ENCODE peak calls at places on chromosome 21, in five cellular contexts. Z is CD8-positive, alpha-beta memory T cell; T is ovary; H is fibroblast of lung; A is thyroid gland. M is an unnamed sample.

GRCh38 chr21:35023396-35024070 is 25.6 kb downstream of the RUNX1 start:
- DNase-seq in Z (no peak), H (no peak), A (no peak), T (no peak), M (no peak)

GRCh38 chr21:45294509-45295291 is 7.0 kb upstream of the POFUT2 start:
- DNase-seq in Z (no peak), H (peak), T (peak), A (peak), M (no peak)

GRCh38 chr21:46284077-46284644 is 1.2 kb downstream of the MCM3AP start:
- DNase-seq in A (no peak), Z (no peak), T (no peak), H (no peak), M (no peak)

GRCh38 chr21:34886554-34887385 is 162.3 kb downstream of the RUNX1 start:
- DNase-seq in T (peak), A (no peak), Z (no peak), H (no peak), M (no peak)

GRCh38 chr21:35475768-35476167 is 426.7 kb upstream of the RUNX1 start:
- DNase-seq in A (no peak), H (peak), T (no peak), Z (no peak), M (no peak)

GRCh38 chr21:35811115-35811806 is 249.1 kb downstream of the SETD4 start:
- DNase-seq in Z (no peak), H (no peak), T (no peak), A (no peak), M (no peak)

GRCh38 chr21:21097425-21097824 is 99.2 kb downstream of the NCAM2 start:
- DNase-seq in A (no peak), Z (no peak), H (no peak), T (no peak), M (no peak)

GRCh38 chr21:45818276-45818903 is 163.2 kb upstream of the COL6A1 start:
- DNase-seq in T (no peak), A (no peak), Z (no peak), H (peak), M (no peak)

GRCh38 chr21:14900611-14901010 is 164.2 kb downstream of the NRIP1 start:
- DNase-seq in Z (no peak), T (no peak), A (no peak), H (peak), M (no peak)

GRCh38 chr21:46113497-46114176 is 15.7 kb downstream of the COL6A2 start:
- DNase-seq in T (peak), A (no peak), Z (no peak), H (no peak), M (no peak)

GRCh38 chr21:24150753-24151152 is 1456.5 kb downstream of the MRPL39 start:
- DNase-seq in Z (no peak), A (no peak), T (no peak), H (no peak), M (no peak)

GRCh38 chr21:34510148-34511142 is 1.6 kb downstream of the KCNE1 start:
- DNase-seq in Z (no peak), H (peak), T (no peak), A (peak), M (no peak)

GRCh38 chr21:45544449-45545235 is 2.4 kb upstream of the SLC19A1 start:
- DNase-seq in A (no peak), Z (no peak), T (peak), H (no peak), M (no peak)

GRCh38 chr21:15768045-15768601 is 38.3 kb downstream of the USP25 start:
- DNase-seq in H (peak), Z (no peak), T (no peak), A (no peak), M (no peak)

GRCh38 chr21:35508389-35508888 is 459.3 kb upstream of the RUNX1 start:
- DNase-seq in T (no peak), A (peak), H (peak), Z (no peak), M (no peak)

GRCh38 chr21:35635261-35635660 is 425.1 kb downstream of the SETD4 start:
- DNase-seq in Z (no peak), A (no peak), T (no peak), H (peak), M (no peak)

GRCh38 chr21:31220567-31220966 is 123.5 kb downstream of the TIAM1 start:
- DNase-seq in H (peak), Z (no peak), T (no peak), A (no peak), M (no peak)

GRCh38 chr21:31218830-31219608 is 125.0 kb downstream of the TIAM1 start:
- DNase-seq in H (peak), A (peak), T (peak), Z (no peak), M (peak)

GRCh38 chr21:31225713-31226112 is 118.3 kb downstream of the TIAM1 start:
- DNase-seq in A (no peak), T (no peak), Z (no peak), H (no peak), M (no peak)

GRCh38 chr21:31221051-31221450 is 123.0 kb downstream of the TIAM1 start:
- DNase-seq in A (no peak), H (no peak), T (no peak), Z (no peak), M (no peak)

GRCh38 chr21:31222142-31222541 is 121.9 kb downstream of the TIAM1 start:
- DNase-seq in T (no peak), H (peak), A (no peak), Z (no peak), M (no peak)
- H3K27ac ChIP-seq in T (no peak), H (no peak), A (no peak), Z (no peak), M (no peak)

GRCh38 chr21:26148071-26148470 is 22.5 kb downstream of the APP start:
- DNase-seq in A (peak), H (no peak), Z (no peak), T (no peak), M (no peak)
- H3K27ac ChIP-seq in A (peak), H (peak), Z (no peak), T (no peak), M (no peak)

GRCh38 chr21:29238052-29238966 is 60.4 kb upstream of the BACH1 start:
- DNase-seq in Z (no peak), A (no peak), T (no peak), H (no peak), M (no peak)

GRCh38 chr21:29232601-29233541 is 65.9 kb upstream of the BACH1 start:
- DNase-seq in A (no peak), Z (no peak), T (no peak), H (peak), M (no peak)

GRCh38 chr21:29237110-29238051 is 61.3 kb upstream of the BACH1 start:
- DNase-seq in T (no peak), H (peak), Z (no peak), A (peak), M (no peak)

GRCh38 chr21:29233611-29234540 is 64.8 kb upstream of the BACH1 start:
- DNase-seq in A (no peak), Z (no peak), T (no peak), H (no peak), M (no peak)

GRCh38 chr21:29235714-29236197 is 63.0 kb upstream of the BACH1 start:
- DNase-seq in T (no peak), H (no peak), A (no peak), Z (no peak), M (no peak)
- H3K27ac ChIP-seq in T (no peak), H (no peak), A (no peak), Z (no peak), M (no peak)

DNA sequence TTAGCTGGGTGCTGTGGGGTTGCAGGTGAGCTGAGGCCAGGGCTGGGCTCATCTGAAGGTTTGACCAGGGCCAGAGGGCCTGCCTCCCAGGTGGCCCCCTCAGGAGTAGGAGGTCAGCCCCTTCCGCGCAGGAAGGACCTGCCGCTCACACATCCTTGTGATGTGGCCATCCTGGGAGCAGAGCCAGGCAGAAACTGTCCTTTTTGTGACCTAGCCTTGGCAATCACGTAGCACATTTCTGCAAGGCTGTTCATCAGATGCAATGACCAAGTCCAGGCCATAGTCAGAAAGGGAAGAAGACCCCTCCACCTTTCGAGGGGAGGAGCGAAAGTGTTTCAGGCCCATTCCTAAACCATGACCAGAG is 55.5 kb upstream of the TRAPPC10 start:
- DNase-seq in T (no peak), Z (no peak), H (peak), A (no peak), M (no peak)
- H3K27ac ChIP-seq in T (no peak), Z (no peak), H (no peak), A (no peak), M (no peak)

GRCh38 chr21:31670065-31670464 is 10.6 kb downstream of the SOD1 start:
- DNase-seq in H (no peak), Z (no peak), A (no peak), T (no peak), M (no peak)

GRCh38 chr21:31668651-31669491 is 9.4 kb downstream of the SOD1 start:
- DNase-seq in T (no peak), H (no peak), Z (no peak), A (no peak), M (no peak)

GRCh38 chr21:31671146-31671716 is 11.7 kb downstream of the SOD1 start:
- DNase-seq in Z (no peak), A (no peak), T (no peak), H (no peak), M (no peak)

GRCh38 chr21:31673513-31673912 is 14.0 kb downstream of the SOD1 start:
- DNase-seq in T (no peak), H (no peak), A (no peak), Z (no peak), M (no peak)

DNA sequence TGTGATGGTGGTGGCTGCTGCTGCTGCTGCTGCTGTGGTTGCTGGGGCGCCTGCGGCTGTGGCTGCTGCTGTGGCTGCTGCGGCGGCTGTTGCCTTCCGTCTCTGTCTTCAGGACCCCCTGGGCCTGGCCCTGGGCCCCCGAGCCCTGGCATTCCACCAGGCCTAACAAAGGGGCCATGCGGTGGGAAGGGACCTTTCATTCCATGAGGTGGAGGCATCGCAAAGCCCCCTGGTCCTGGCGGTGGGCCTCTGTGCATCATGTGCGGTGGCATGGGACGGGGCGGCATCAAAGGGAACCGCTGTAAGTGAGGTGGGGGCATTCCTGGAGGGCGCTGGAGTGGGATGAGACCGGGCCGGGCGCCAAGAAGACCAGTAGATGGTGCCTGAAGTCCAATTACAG is 12.4 kb downstream of the SOD1 start:
- DNase-seq in H (no peak), T (peak), A (peak), Z (no peak), M (no peak)
- H3K27ac ChIP-seq in H (no peak), T (no peak), A (no peak), Z (no peak), M (no peak)

DNA sequence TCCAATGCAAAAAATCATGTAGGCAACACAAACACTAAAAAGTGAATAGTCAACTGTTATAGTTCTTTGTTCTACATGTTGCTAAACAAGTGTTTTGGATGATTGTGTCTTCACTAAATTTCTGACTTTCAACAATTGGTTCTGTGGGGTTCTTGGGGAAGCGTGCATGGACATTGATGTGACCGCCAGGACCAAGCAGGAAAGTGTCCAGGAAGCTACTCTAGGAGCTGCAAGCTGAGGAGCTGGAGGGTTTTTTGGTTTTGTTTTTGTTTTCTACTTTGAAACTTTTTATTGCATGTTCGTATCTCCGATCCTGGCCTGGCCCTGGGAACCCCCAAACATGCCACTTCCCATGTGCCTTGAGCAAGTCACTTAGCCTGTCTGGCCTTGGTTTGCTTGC is 8.0 kb downstream of the TMPRSS3 start:
- DNase-seq in H (no peak), T (no peak), Z (no peak), A (no peak), M (no peak)
- H3K27ac ChIP-seq in H (no peak), T (no peak), Z (no peak), A (no peak), M (no peak)